ENCODE peak calls at places on chromosomes 16 and 17, in four cellular contexts. One of them, this sample, is unnamed.
A peak's percentile ranks its signal among the peaks of the same experiment; 100 is the strongest.

GRCh38 chr16:87308826-87309225 is 8.4 kb downstream of the C16orf95 start:
- DNase-seq in Panc1: no peak
- DNase-seq in astrocyte of the spinal cord: no peak
- DNase-seq in left lung: no peak
- DNase-seq in this sample: no peak

GRCh38 chr17:39195568-39196160 is 1.8 kb downstream of the CACNB1 start:
- DNase-seq in Panc1: no peak
- DNase-seq in astrocyte of the spinal cord: no peak
- DNase-seq in left lung: peak; percentile 77
- DNase-seq in this sample: no peak

GRCh38 chr16:79381552-79382042 is 218.9 kb downstream of the MAF start:
- DNase-seq in astrocyte of the spinal cord: no peak
- DNase-seq in left lung: no peak
- DNase-seq in Panc1: no peak
- DNase-seq in this sample: no peak

GRCh38 chr17:27975146-27976011 is 67.1 kb upstream of the NLK start:
- DNase-seq in astrocyte of the spinal cord: peak; percentile 4
- DNase-seq in Panc1: no peak
- DNase-seq in left lung: no peak
- DNase-seq in this sample: peak; percentile 18

GRCh38 chr17:75832164-75832651 is 12.0 kb downstream of the UNC13D start:
- DNase-seq in left lung: peak; percentile 60
- DNase-seq in Panc1: no peak
- DNase-seq in astrocyte of the spinal cord: peak; percentile 73
- DNase-seq in this sample: peak; percentile 68

GRCh38 chr17:19321481-19322128 is 40.9 kb downstream of the B9D1 start:
- DNase-seq in Panc1: no peak
- DNase-seq in left lung: no peak
- DNase-seq in astrocyte of the spinal cord: no peak
- DNase-seq in this sample: no peak

GRCh38 chr17:46108550-46109110 is 84.6 kb downstream of the KANSL1 start:
- DNase-seq in left lung: no peak
- DNase-seq in Panc1: no peak
- DNase-seq in astrocyte of the spinal cord: no peak
- DNase-seq in this sample: no peak

GRCh38 chr17:72976971-72977767 is 115.3 kb downstream of the SLC39A11 start:
- DNase-seq in astrocyte of the spinal cord: peak; percentile 89
- DNase-seq in left lung: peak; percentile 48
- DNase-seq in Panc1: no peak
- DNase-seq in this sample: peak; percentile 94

GRCh38 chr16:28985611-28986041 is 774 bp downstream of the LAT start:
- DNase-seq in astrocyte of the spinal cord: no peak
- DNase-seq in Panc1: no peak
- DNase-seq in left lung: no peak
- DNase-seq in this sample: no peak

GRCh38 chr16:53545433-53545832 is 42.4 kb upstream of the AKTIP start:
- DNase-seq in Panc1: no peak
- DNase-seq in astrocyte of the spinal cord: no peak
- DNase-seq in left lung: no peak
- DNase-seq in this sample: no peak

GRCh38 chr17:33534063-33534462 is 241.0 kb upstream of the ASIC2 start:
- DNase-seq in Panc1: no peak
- DNase-seq in left lung: no peak
- DNase-seq in astrocyte of the spinal cord: no peak
- DNase-seq in this sample: no peak

GRCh38 chr16:30185141-30185682 is 1.8 kb downstream of the CORO1A start:
- DNase-seq in Panc1: no peak
- DNase-seq in left lung: no peak
- DNase-seq in astrocyte of the spinal cord: no peak
- DNase-seq in this sample: no peak

GRCh38 chr16:70770291-70770967 is 30.5 kb downstream of the VAC14 start:
- DNase-seq in astrocyte of the spinal cord: peak; percentile 32
- DNase-seq in Panc1: no peak
- DNase-seq in left lung: no peak
- DNase-seq in this sample: no peak

GRCh38 chr16:31413943-31414342 is 14.2 kb downstream of the COX6A2 start:
- DNase-seq in astrocyte of the spinal cord: no peak
- DNase-seq in left lung: no peak
- DNase-seq in Panc1: no peak
- DNase-seq in this sample: no peak

DNA sequence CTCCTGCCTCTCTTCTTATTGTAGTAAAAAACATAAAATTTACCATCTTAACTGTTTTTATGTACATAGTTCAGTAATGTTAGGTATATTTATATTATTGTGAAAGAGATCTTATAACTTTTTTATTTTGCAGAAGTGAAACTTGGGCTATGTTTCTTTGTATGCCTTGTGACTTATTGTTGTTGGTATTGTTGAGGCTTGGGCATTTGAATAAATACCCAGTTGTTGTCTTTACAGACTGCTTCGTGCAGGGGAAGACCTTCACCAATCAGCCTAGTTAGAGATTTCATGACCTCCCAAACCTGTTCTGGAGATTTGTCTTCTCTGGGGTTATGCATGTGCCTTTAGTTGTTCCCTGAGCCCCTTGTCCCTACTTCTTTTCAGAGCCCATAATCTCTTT is 31.9 kb downstream of the REXO5 start:
- DNase-seq in Panc1: no peak
- DNase-seq in astrocyte of the spinal cord: no peak
- DNase-seq in left lung: no peak
- DNase-seq in this sample: no peak
- TF ChIP-seq CTCF in Panc1: no peak
- TF ChIP-seq CTCF in astrocyte of the spinal cord: no peak
- TF ChIP-seq CTCF in left lung: no peak
- TF ChIP-seq CTCF in this sample: no peak

GRCh38 chr16:86050591-86051375 is 151.8 kb downstream of the IRF8 start:
- DNase-seq in left lung: peak; percentile 16
- DNase-seq in Panc1: no peak
- DNase-seq in astrocyte of the spinal cord: no peak
- DNase-seq in this sample: no peak

GRCh38 chr16:86050111-86050510 is 151.1 kb downstream of the IRF8 start:
- DNase-seq in astrocyte of the spinal cord: no peak
- DNase-seq in Panc1: no peak
- DNase-seq in left lung: no peak
- DNase-seq in this sample: no peak

GRCh38 chr16:86048221-86048620 is 149.3 kb downstream of the IRF8 start:
- DNase-seq in left lung: peak; percentile 15
- DNase-seq in Panc1: no peak
- DNase-seq in astrocyte of the spinal cord: no peak
- DNase-seq in this sample: no peak

GRCh38 chr16:86049641-86050040 is 150.7 kb downstream of the IRF8 start:
- DNase-seq in Panc1: no peak
- DNase-seq in astrocyte of the spinal cord: no peak
- DNase-seq in left lung: peak; percentile 7
- DNase-seq in this sample: no peak

GRCh38 chr16:86048882-86049585 is 150.1 kb downstream of the IRF8 start:
- DNase-seq in Panc1: no peak
- DNase-seq in astrocyte of the spinal cord: no peak
- DNase-seq in left lung: peak; percentile 28
- DNase-seq in this sample: no peak
- TF ChIP-seq CTCF in Panc1: no peak
- TF ChIP-seq CTCF in astrocyte of the spinal cord: no peak
- TF ChIP-seq CTCF in left lung: no peak
- TF ChIP-seq CTCF in this sample: peak; percentile 38

GRCh38 chr17:81247339-81247990 is 8.3 kb downstream of the NDUFAF8 start:
- DNase-seq in Panc1: no peak
- DNase-seq in astrocyte of the spinal cord: no peak
- DNase-seq in left lung: no peak
- DNase-seq in this sample: no peak

GRCh38 chr17:81251091-81251942 is 12.2 kb downstream of the NDUFAF8 start:
- DNase-seq in left lung: no peak
- DNase-seq in astrocyte of the spinal cord: no peak
- DNase-seq in Panc1: no peak
- DNase-seq in this sample: no peak

GRCh38 chr17:81250286-81251090 is 11.4 kb downstream of the NDUFAF8 start:
- DNase-seq in astrocyte of the spinal cord: no peak
- DNase-seq in left lung: no peak
- DNase-seq in Panc1: no peak
- DNase-seq in this sample: no peak

GRCh38 chr17:81248649-81249048 is 9.5 kb downstream of the NDUFAF8 start:
- DNase-seq in astrocyte of the spinal cord: no peak
- DNase-seq in Panc1: no peak
- DNase-seq in left lung: no peak
- DNase-seq in this sample: no peak

DNA sequence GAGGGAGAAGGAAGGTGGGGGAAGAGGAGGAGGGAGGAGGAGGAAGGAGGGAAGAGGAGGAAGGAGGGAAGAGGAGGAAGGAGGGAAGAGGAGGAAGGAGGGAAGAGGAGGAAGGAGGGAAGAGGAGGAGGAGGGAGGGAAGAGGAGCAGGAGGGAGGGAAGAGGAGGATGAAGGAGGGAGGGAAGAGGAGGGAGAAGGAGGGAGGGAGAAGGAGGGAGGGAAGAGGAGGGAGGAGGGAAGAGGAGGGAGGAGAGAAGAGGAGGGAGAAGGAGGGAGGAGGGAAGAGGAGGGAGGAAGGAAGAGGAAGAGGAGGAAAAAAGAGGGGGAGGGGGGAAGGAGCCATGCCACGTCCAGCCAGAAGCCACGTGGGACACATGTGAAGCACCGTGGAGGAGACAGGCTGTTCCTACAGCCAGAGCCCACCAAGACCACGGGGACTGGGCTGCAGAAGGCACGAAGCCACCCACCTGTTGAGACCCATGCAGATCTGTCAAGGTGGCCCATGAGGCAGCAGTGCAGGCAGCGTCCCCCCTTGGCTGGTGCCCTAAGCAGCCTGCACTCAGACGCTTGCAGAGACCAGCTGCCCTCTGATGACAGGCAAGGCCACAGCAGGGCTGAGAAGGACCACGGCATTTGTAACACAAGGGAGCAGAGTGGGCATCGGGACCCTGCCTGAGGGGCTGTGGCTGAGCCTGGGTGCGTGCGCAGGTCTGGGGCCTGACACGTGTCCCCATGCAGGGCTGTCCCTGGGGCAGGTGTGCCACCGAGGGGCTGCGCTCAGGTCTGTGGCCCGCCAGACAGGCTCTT is 10.3 kb downstream of the NDUFAF8 start:
- DNase-seq in Panc1: no peak
- DNase-seq in left lung: no peak
- DNase-seq in astrocyte of the spinal cord: no peak
- DNase-seq in this sample: no peak
- TF ChIP-seq CTCF in Panc1: no peak
- TF ChIP-seq CTCF in left lung: no peak
- TF ChIP-seq CTCF in astrocyte of the spinal cord: no peak
- TF ChIP-seq CTCF in this sample: no peak

DNA sequence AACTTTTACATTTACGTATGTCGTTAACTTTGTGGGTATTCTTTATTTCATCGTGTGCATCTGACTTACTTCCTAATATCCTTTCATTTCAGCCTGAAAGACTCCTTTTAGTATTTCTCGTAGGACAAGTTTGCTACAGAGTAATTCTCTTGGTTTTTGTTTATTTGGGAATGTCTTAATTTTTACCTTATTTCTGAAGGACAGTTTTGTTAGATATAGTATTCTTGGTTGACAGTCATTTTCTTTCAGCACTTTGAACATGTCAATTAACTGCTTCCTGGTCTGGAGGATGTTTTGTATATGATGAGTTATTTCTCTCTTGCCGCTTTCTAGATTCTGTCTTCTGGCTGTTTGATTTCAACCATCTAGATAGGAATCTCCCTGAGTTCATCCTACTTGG is 109.2 kb upstream of the NACA2 start:
- DNase-seq in left lung: no peak
- DNase-seq in Panc1: no peak
- DNase-seq in astrocyte of the spinal cord: no peak
- DNase-seq in this sample: no peak
- TF ChIP-seq CTCF in left lung: no peak
- TF ChIP-seq CTCF in Panc1: no peak
- TF ChIP-seq CTCF in astrocyte of the spinal cord: no peak
- TF ChIP-seq CTCF in this sample: no peak

DNA sequence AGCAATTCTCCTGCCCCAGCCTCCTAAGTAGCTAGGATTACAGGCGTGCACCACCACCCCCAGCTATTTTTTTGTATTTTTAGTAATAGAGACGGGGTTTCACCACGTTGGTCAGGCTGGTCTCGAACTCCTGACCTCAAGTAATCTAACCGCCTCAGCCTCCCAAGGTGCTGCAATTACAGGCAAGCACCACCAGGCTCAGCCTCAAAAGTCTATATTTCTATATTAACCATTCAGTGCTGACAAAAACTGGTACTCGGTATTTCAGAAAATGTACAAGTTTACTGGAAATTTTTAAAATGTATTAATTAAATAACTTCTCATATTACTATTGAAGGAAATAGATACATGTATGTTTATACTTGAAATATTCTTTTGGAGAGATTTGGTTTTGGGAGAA is 1.4 kb upstream of the HEXD start:
- DNase-seq in Panc1: no peak
- DNase-seq in left lung: no peak
- DNase-seq in astrocyte of the spinal cord: no peak
- DNase-seq in this sample: no peak
- TF ChIP-seq CTCF in Panc1: no peak
- TF ChIP-seq CTCF in left lung: no peak
- TF ChIP-seq CTCF in astrocyte of the spinal cord: peak; percentile 19
- TF ChIP-seq CTCF in this sample: peak; percentile 54

GRCh38 chr17:50090971-50091950 is 3.9 kb upstream of the PDK2 start:
- DNase-seq in astrocyte of the spinal cord: no peak
- DNase-seq in left lung: no peak
- DNase-seq in Panc1: no peak
- DNase-seq in this sample: no peak

GRCh38 chr17:50087912-50088405 is 7.2 kb upstream of the PDK2 start:
- DNase-seq in Panc1: no peak
- DNase-seq in left lung: no peak
- DNase-seq in astrocyte of the spinal cord: no peak
- DNase-seq in this sample: no peak

GRCh38 chr17:50088952-50089825 is 6.0 kb upstream of the PDK2 start:
- DNase-seq in astrocyte of the spinal cord: no peak
- DNase-seq in left lung: no peak
- DNase-seq in Panc1: no peak
- DNase-seq in this sample: no peak

GRCh38 chr17:50090071-50090470 is 5.1 kb upstream of the PDK2 start:
- DNase-seq in Panc1: no peak
- DNase-seq in left lung: no peak
- DNase-seq in astrocyte of the spinal cord: no peak
- DNase-seq in this sample: no peak

DNA sequence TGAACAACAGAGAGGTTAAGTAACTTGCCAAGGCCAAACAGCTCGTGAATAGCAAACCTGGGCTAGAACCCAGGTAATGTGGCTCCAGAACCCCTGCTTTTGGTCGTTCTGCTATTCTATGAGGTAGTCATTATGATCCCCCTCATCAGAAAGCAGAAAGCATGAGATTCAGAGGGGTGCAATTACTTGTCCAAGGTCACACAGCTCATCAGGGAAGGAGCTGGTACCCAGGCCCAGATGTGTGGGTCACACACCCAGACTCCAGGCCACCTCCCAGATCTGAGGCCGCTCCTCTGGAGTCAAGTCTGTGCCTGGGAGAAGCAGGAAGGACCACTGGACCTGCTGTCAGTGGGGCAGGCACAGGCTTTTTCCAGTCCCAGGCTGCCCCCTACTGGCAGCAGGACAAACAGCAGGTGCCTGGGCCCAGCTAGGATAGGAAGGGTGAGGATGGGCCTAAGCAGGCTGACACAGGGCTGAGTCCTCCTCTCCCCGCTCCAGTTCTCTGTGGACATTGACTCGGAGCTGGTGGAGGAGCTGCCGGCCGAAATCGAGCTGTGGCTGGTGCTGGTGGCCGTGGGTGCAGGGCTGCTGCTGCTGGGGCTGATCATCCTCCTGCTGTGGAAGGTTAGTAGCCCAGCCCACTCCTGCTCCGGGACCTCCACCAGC is 7.8 kb upstream of the PDK2 start:
- DNase-seq in left lung: peak; percentile 69
- DNase-seq in Panc1: no peak
- DNase-seq in astrocyte of the spinal cord: peak; percentile 72
- DNase-seq in this sample: peak; percentile 66
- TF ChIP-seq CTCF in left lung: peak; percentile 98
- TF ChIP-seq CTCF in Panc1: peak; percentile 96
- TF ChIP-seq CTCF in astrocyte of the spinal cord: peak; percentile 95
- TF ChIP-seq CTCF in this sample: peak; percentile 98

This sample was measured in HFFc6.